ENCODE peak calls at places on chromosomes 11 and 22, in four cellular contexts. Y is heart left ventricle; T is activated CD4-positive, alpha-beta T cell treated with anti-CD3 and anti-CD28 coated beads for 36 hours; E is aorta. N is an unnamed sample.

GRCh38 chr11:35190804-35191348 is 51.9 kb downstream of the CD44 start:
- ATAC-seq in T (peak), E (no peak), Y (no peak), N (peak)

GRCh38 chr11:33835143-33835878 is 56.6 kb downstream of the LMO2 start:
- ATAC-seq in Y (no peak), E (no peak), T (no peak), N (no peak)

GRCh38 chr22:36220457-36220921 is 18.8 kb downstream of the APOL2 start:
- ATAC-seq in Y (peak), E (peak), T (no peak), N (peak)

GRCh38 chr11:73869234-73869949 is 7.3 kb downstream of the COA4 start:
- ATAC-seq in Y (peak), T (no peak), E (peak), N (no peak)

GRCh38 chr11:108958446-108959123 is 293.7 kb downstream of the DDX10 start:
- ATAC-seq in E (no peak), T (peak), Y (no peak), N (no peak)

GRCh38 chr11:2473361-2474058 is 28.7 kb downstream of the KCNQ1 start:
- ATAC-seq in T (no peak), E (peak), Y (peak), N (no peak)

GRCh38 chr11:86799680-86800075 is 664 bp upstream of the PRSS23 start:
- ATAC-seq in E (peak), Y (peak), T (no peak), N (no peak)

GRCh38 chr11:77020751-77021150 is 13.4 kb upstream of the B3GNT6 start:
- ATAC-seq in E (no peak), Y (no peak), T (no peak), N (no peak)

GRCh38 chr11:72617080-72617744 is 57.0 kb downstream of the PDE2A start:
- ATAC-seq in T (no peak), Y (peak), E (peak), N (peak)

N was measured in gastroesophageal sphincter.